ENCODE peak calls at places on chromosomes 3 and 15, in seven cellular contexts. One of them, this sample, is unnamed.

GRCh38 chr3:73143821-73144237 is 82.4 kb downstream of the EBLN2 start:
- DNase-seq in choroid plexus epithelial cell: peak
- DNase-seq in tibial nerve: no peak
- DNase-seq in HL-60: no peak
- DNase-seq in IMR-90: no peak
- DNase-seq in BJ: peak
- DNase-seq in fibroblast of lung: no peak
- DNase-seq in this sample: peak

GRCh38 chr3:177352424-177352823 is 155.1 kb upstream of the TBL1XR1 start:
- DNase-seq in HL-60: no peak
- DNase-seq in BJ: no peak
- DNase-seq in tibial nerve: no peak
- DNase-seq in choroid plexus epithelial cell: no peak
- DNase-seq in IMR-90: no peak
- DNase-seq in fibroblast of lung: no peak
- DNase-seq in this sample: no peak

GRCh38 chr15:33242669-33243191 is 48.2 kb upstream of the FMN1 start:
- DNase-seq in BJ: no peak
- DNase-seq in HL-60: no peak
- DNase-seq in choroid plexus epithelial cell: peak
- DNase-seq in fibroblast of lung: peak
- DNase-seq in IMR-90: no peak
- DNase-seq in tibial nerve: no peak
- DNase-seq in this sample: no peak

GRCh38 chr3:128800241-128801187 is 74.5 kb downstream of the RAB7A start:
- DNase-seq in HL-60: no peak
- DNase-seq in tibial nerve: no peak
- DNase-seq in choroid plexus epithelial cell: peak
- DNase-seq in fibroblast of lung: no peak
- DNase-seq in BJ: no peak
- DNase-seq in IMR-90: no peak
- DNase-seq in this sample: no peak

GRCh38 chr3:53145109-53146077 is 15.2 kb upstream of the RFT1 start:
- DNase-seq in HL-60: no peak
- DNase-seq in fibroblast of lung: no peak
- DNase-seq in tibial nerve: no peak
- DNase-seq in IMR-90: peak
- DNase-seq in choroid plexus epithelial cell: no peak
- DNase-seq in BJ: no peak
- DNase-seq in this sample: no peak

GRCh38 chr15:98177950-98178848 is 217.7 kb downstream of the ARRDC4 start:
- DNase-seq in IMR-90: peak
- DNase-seq in choroid plexus epithelial cell: peak
- DNase-seq in tibial nerve: no peak
- DNase-seq in BJ: no peak
- DNase-seq in HL-60: peak
- DNase-seq in fibroblast of lung: peak
- DNase-seq in this sample: no peak

GRCh38 chr3:136120373-136121348 is 75.5 kb downstream of the MSL2 start:
- DNase-seq in BJ: no peak
- DNase-seq in fibroblast of lung: no peak
- DNase-seq in IMR-90: peak
- DNase-seq in choroid plexus epithelial cell: peak
- DNase-seq in HL-60: no peak
- DNase-seq in tibial nerve: no peak
- DNase-seq in this sample: no peak

GRCh38 chr3:169534439-169534838 is 129.1 kb downstream of the MECOM start:
- DNase-seq in tibial nerve: no peak
- DNase-seq in IMR-90: no peak
- DNase-seq in BJ: no peak
- DNase-seq in HL-60: no peak
- DNase-seq in fibroblast of lung: no peak
- DNase-seq in choroid plexus epithelial cell: no peak
- DNase-seq in this sample: no peak

GRCh38 chr15:92077353-92078080 is 224.0 kb downstream of the SLCO3A1 start:
- DNase-seq in HL-60: peak
- DNase-seq in BJ: no peak
- DNase-seq in tibial nerve: peak
- DNase-seq in fibroblast of lung: peak
- DNase-seq in choroid plexus epithelial cell: peak
- DNase-seq in IMR-90: peak
- DNase-seq in this sample: peak

GRCh38 chr3:52845157-52845556 is 10.3 kb upstream of the MUSTN1 start:
- DNase-seq in HL-60: no peak
- DNase-seq in fibroblast of lung: peak
- DNase-seq in IMR-90: peak
- DNase-seq in tibial nerve: peak
- DNase-seq in choroid plexus epithelial cell: peak
- DNase-seq in BJ: no peak
- DNase-seq in this sample: peak

GRCh38 chr3:88009066-88009465 is 49.7 kb downstream of the CGGBP1 start:
- DNase-seq in BJ: no peak
- DNase-seq in HL-60: no peak
- DNase-seq in tibial nerve: no peak
- DNase-seq in fibroblast of lung: no peak
- DNase-seq in choroid plexus epithelial cell: no peak
- DNase-seq in IMR-90: no peak
- DNase-seq in this sample: no peak

GRCh38 chr15:47294765-47295259 is 422.5 kb upstream of the SEMA6D start:
- DNase-seq in IMR-90: no peak
- DNase-seq in HL-60: no peak
- DNase-seq in choroid plexus epithelial cell: peak
- DNase-seq in fibroblast of lung: peak
- DNase-seq in BJ: no peak
- DNase-seq in tibial nerve: no peak
- DNase-seq in this sample: no peak

GRCh38 chr3:33145221-33145900 is 31.5 kb downstream of the CRTAP start:
- DNase-seq in IMR-90: no peak
- DNase-seq in BJ: no peak
- DNase-seq in choroid plexus epithelial cell: peak
- DNase-seq in HL-60: no peak
- DNase-seq in fibroblast of lung: no peak
- DNase-seq in tibial nerve: no peak
- DNase-seq in this sample: no peak

GRCh38 chr3:172012775-172013174 is 26.6 kb upstream of the FNDC3B start:
- DNase-seq in BJ: no peak
- DNase-seq in IMR-90: no peak
- DNase-seq in HL-60: no peak
- DNase-seq in tibial nerve: no peak
- DNase-seq in choroid plexus epithelial cell: no peak
- DNase-seq in fibroblast of lung: no peak
- DNase-seq in this sample: no peak

GRCh38 chr3:51340311-51340829 is 44.7 kb upstream of the MANF start:
- DNase-seq in BJ: peak
- DNase-seq in HL-60: no peak
- DNase-seq in tibial nerve: no peak
- DNase-seq in fibroblast of lung: peak
- DNase-seq in choroid plexus epithelial cell: peak
- DNase-seq in IMR-90: peak
- DNase-seq in this sample: peak

GRCh38 chr3:135084976-135085375 is 289.9 kb downstream of the EPHB1 start:
- DNase-seq in HL-60: no peak
- DNase-seq in choroid plexus epithelial cell: no peak
- DNase-seq in BJ: no peak
- DNase-seq in tibial nerve: no peak
- DNase-seq in fibroblast of lung: no peak
- DNase-seq in IMR-90: no peak
- DNase-seq in this sample: no peak

GRCh38 chr3:98695816-98696215 is 67.3 kb upstream of the ST3GAL6 start:
- DNase-seq in BJ: no peak
- DNase-seq in fibroblast of lung: no peak
- DNase-seq in IMR-90: peak
- DNase-seq in choroid plexus epithelial cell: peak
- DNase-seq in tibial nerve: no peak
- DNase-seq in HL-60: no peak
- DNase-seq in this sample: no peak

GRCh38 chr3:5197470-5198312 is 10.2 kb downstream of the EDEM1 start:
- DNase-seq in tibial nerve: no peak
- DNase-seq in IMR-90: peak
- DNase-seq in HL-60: peak
- DNase-seq in fibroblast of lung: peak
- DNase-seq in choroid plexus epithelial cell: peak
- DNase-seq in BJ: peak
- DNase-seq in this sample: no peak

DNA sequence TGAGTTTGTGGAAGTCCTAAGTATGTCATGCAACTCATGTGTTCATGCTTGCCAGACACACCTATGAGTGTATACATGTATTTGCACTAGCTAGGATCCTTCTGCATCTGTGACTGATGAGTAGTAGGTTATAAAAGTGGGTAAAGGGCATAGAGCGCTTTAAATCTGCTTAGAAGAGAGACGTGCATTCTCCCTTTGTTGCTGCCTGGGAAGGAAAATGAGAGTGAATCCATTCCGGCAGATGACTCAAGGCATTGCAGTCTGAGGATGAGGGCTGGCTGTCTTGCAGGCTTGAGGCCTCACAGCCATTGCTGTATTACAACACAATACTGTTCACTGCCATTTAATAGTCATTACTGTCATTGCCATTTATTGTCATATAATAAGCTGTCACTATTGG is 120.8 kb upstream of the UMPS start:
- DNase-seq in BJ: no peak
- DNase-seq in tibial nerve: no peak
- DNase-seq in choroid plexus epithelial cell: no peak
- DNase-seq in IMR-90: peak
- DNase-seq in HL-60: no peak
- DNase-seq in fibroblast of lung: peak
- DNase-seq in this sample: no peak
- TF ChIP-seq CTCF in BJ: no peak
- TF ChIP-seq CTCF in tibial nerve: no peak
- TF ChIP-seq CTCF in choroid plexus epithelial cell: no peak
- TF ChIP-seq CTCF in IMR-90: no peak
- TF ChIP-seq CTCF in HL-60: no peak
- TF ChIP-seq CTCF in fibroblast of lung: no peak
- TF ChIP-seq CTCF in this sample: no peak

DNA sequence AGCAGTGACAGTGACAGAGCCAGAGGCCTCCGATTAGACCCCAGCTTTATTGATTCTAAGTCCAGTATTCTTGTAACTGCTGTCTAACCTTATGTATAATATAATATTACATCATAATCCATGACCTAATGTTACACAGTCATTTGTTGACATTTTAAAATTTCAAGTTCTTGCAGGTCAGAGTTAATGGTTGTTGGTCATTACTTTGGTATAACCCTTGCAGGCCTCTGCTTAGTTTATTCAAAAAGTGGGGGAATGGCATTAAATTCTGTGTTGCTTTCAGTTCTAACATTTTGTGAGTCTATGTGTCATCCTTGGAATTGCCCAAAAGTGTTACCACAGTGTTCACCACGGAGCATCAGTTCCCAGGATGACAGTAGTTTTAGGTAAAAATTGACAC is 174.7 kb upstream of the BCL6 start:
- DNase-seq in IMR-90: peak
- DNase-seq in tibial nerve: no peak
- DNase-seq in BJ: no peak
- DNase-seq in choroid plexus epithelial cell: peak
- DNase-seq in HL-60: no peak
- DNase-seq in fibroblast of lung: peak
- DNase-seq in this sample: no peak
- H3K4me3 ChIP-seq in IMR-90: no peak
- H3K4me3 ChIP-seq in tibial nerve: no peak
- H3K4me3 ChIP-seq in BJ: no peak
- H3K4me3 ChIP-seq in choroid plexus epithelial cell: no peak
- H3K4me3 ChIP-seq in HL-60: no peak
- H3K4me3 ChIP-seq in fibroblast of lung: no peak
- H3K4me3 ChIP-seq in this sample: no peak

GRCh38 chr3:194682651-194683310 is 2.9 kb upstream of the FAM43A start:
- DNase-seq in tibial nerve: peak
- DNase-seq in choroid plexus epithelial cell: peak
- DNase-seq in IMR-90: peak
- DNase-seq in fibroblast of lung: peak
- DNase-seq in HL-60: peak
- DNase-seq in BJ: no peak
- DNase-seq in this sample: peak
- TF ChIP-seq CTCF in tibial nerve: peak
- TF ChIP-seq CTCF in choroid plexus epithelial cell: peak
- TF ChIP-seq CTCF in IMR-90: peak
- TF ChIP-seq CTCF in fibroblast of lung: peak
- TF ChIP-seq CTCF in HL-60: peak
- TF ChIP-seq CTCF in BJ: peak
- TF ChIP-seq CTCF in this sample: peak

GRCh38 chr15:58551764-58552504 is 120.1 kb downstream of the LIPC start:
- DNase-seq in IMR-90: peak
- DNase-seq in fibroblast of lung: peak
- DNase-seq in HL-60: no peak
- DNase-seq in choroid plexus epithelial cell: peak
- DNase-seq in tibial nerve: no peak
- DNase-seq in BJ: peak
- DNase-seq in this sample: no peak

GRCh38 chr15:58551084-58551763 is 119.4 kb downstream of the LIPC start:
- DNase-seq in HL-60: no peak
- DNase-seq in fibroblast of lung: no peak
- DNase-seq in IMR-90: no peak
- DNase-seq in BJ: no peak
- DNase-seq in choroid plexus epithelial cell: no peak
- DNase-seq in tibial nerve: no peak
- DNase-seq in this sample: no peak

GRCh38 chr15:58554758-58555157 is 123.0 kb downstream of the LIPC start:
- DNase-seq in BJ: no peak
- DNase-seq in fibroblast of lung: no peak
- DNase-seq in choroid plexus epithelial cell: no peak
- DNase-seq in IMR-90: no peak
- DNase-seq in HL-60: no peak
- DNase-seq in tibial nerve: no peak
- DNase-seq in this sample: no peak

GRCh38 chr15:58553365-58553918 is 121.7 kb downstream of the LIPC start:
- DNase-seq in BJ: no peak
- DNase-seq in fibroblast of lung: no peak
- DNase-seq in choroid plexus epithelial cell: no peak
- DNase-seq in HL-60: no peak
- DNase-seq in IMR-90: no peak
- DNase-seq in tibial nerve: no peak
- DNase-seq in this sample: no peak

DNA sequence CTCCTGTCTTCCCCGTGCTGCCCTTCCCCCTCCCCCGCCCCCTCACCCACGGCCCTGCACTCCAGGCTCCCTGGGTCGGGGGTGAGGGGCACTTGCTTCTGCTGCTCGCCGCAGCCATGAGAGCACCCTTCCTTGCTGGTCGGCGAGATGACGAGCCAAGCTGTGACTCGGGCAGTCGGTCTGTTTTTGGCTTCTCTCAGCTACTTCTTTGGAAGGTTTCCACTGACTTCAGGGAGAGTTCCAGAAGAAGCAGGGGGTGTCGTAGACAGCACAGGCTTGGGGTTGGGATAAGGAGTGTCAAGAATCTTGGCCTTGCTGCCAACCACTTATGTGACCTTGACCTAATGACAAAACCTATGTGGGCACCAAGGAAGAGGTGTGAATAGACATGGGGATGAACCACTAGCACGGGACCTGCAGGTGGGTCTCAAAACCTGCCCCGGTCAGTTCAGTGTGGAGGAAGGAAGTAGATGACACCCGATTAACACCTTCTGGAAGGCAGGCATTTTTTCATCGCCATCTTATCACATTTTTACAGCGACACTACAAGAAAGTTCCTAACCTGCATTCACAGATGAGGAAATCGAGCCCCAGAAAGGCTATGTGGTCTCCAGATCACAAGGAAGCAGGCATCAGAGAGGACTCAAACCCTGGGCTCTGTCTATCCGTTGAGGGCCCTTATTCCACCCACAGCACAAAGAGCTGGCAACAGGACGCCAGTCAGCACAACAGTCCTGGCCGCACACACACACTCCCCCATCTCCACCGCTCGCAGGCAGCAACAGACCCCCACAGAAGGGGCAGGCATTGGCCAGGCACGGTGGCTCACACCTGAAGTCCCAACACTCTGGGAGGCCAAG is 120.9 kb downstream of the LIPC start:
- DNase-seq in IMR-90: peak
- DNase-seq in HL-60: no peak
- DNase-seq in choroid plexus epithelial cell: no peak
- DNase-seq in tibial nerve: no peak
- DNase-seq in fibroblast of lung: peak
- DNase-seq in BJ: no peak
- DNase-seq in this sample: no peak
- H3K4me3 ChIP-seq in IMR-90: no peak
- H3K4me3 ChIP-seq in HL-60: no peak
- H3K4me3 ChIP-seq in choroid plexus epithelial cell: no peak
- H3K4me3 ChIP-seq in tibial nerve: peak
- H3K4me3 ChIP-seq in fibroblast of lung: no peak
- H3K4me3 ChIP-seq in BJ: no peak
- H3K4me3 ChIP-seq in this sample: peak

This sample was measured in tibial artery.